ENCODE peak calls at places on chromosomes 1 and 21, in ten cellular contexts. One of them, this sample, is unnamed.

GRCh38 chr21:34668803-34669148 is at the start of gene CLIC6:
- DNase-seq in tibial artery: peak; percentile 75
- DNase-seq in PC-9: no peak
- DNase-seq in GM23338: peak; percentile 78
- DNase-seq in upper lobe of right lung: peak; percentile 76
- DNase-seq in heart left ventricle: no peak
- DNase-seq in right lobe of liver: no peak
- DNase-seq in prostate gland: no peak
- DNase-seq in A549: no peak
- DNase-seq in neural progenitor cell: peak; percentile 57
- DNase-seq in this sample: no peak

GRCh38 chr21:38263493-38263892 is 6.7 kb downstream of the KCNJ15 start:
- DNase-seq in tibial artery: peak; percentile 64
- DNase-seq in PC-9: no peak
- DNase-seq in GM23338: no peak
- DNase-seq in upper lobe of right lung: no peak
- DNase-seq in heart left ventricle: no peak
- DNase-seq in right lobe of liver: no peak
- DNase-seq in prostate gland: no peak
- DNase-seq in A549: no peak
- DNase-seq in neural progenitor cell: no peak
- DNase-seq in this sample: no peak

GRCh38 chr1:172397221-172397620 is 23.3 kb upstream of the C1orf105 start:
- DNase-seq in tibial artery: no peak
- DNase-seq in PC-9: no peak
- DNase-seq in GM23338: no peak
- DNase-seq in upper lobe of right lung: no peak
- DNase-seq in heart left ventricle: no peak
- DNase-seq in right lobe of liver: no peak
- DNase-seq in prostate gland: no peak
- DNase-seq in A549: no peak
- DNase-seq in neural progenitor cell: no peak
- DNase-seq in this sample: no peak

GRCh38 chr1:117695796-117696505 is 90.1 kb downstream of the TENT5C start:
- DNase-seq in tibial artery: no peak
- DNase-seq in PC-9: no peak
- DNase-seq in GM23338: peak; percentile 30
- DNase-seq in upper lobe of right lung: no peak
- DNase-seq in heart left ventricle: no peak
- DNase-seq in right lobe of liver: no peak
- DNase-seq in prostate gland: no peak
- DNase-seq in A549: peak; percentile 14
- DNase-seq in neural progenitor cell: no peak
- DNase-seq in this sample: no peak

GRCh38 chr1:64845831-64846425 is 101.1 kb downstream of the RAVER2 start:
- DNase-seq in tibial artery: no peak
- DNase-seq in PC-9: no peak
- DNase-seq in GM23338: no peak
- DNase-seq in upper lobe of right lung: no peak
- DNase-seq in heart left ventricle: no peak
- DNase-seq in right lobe of liver: no peak
- DNase-seq in prostate gland: no peak
- DNase-seq in A549: no peak
- DNase-seq in neural progenitor cell: no peak
- DNase-seq in this sample: no peak

GRCh38 chr1:94322696-94323095 is 85.3 kb upstream of the ARHGAP29 start:
- DNase-seq in tibial artery: no peak
- DNase-seq in PC-9: peak; percentile 80
- DNase-seq in GM23338: peak; percentile 24
- DNase-seq in upper lobe of right lung: no peak
- DNase-seq in heart left ventricle: no peak
- DNase-seq in right lobe of liver: no peak
- DNase-seq in prostate gland: no peak
- DNase-seq in A549: peak; percentile 85
- DNase-seq in neural progenitor cell: no peak
- DNase-seq in this sample: no peak

GRCh38 chr1:70247768-70248167 is 26.6 kb downstream of the SRSF11 start:
- DNase-seq in tibial artery: no peak
- DNase-seq in PC-9: no peak
- DNase-seq in GM23338: no peak
- DNase-seq in upper lobe of right lung: no peak
- DNase-seq in heart left ventricle: no peak
- DNase-seq in right lobe of liver: no peak
- DNase-seq in prostate gland: no peak
- DNase-seq in A549: no peak
- DNase-seq in neural progenitor cell: no peak
- DNase-seq in this sample: no peak

GRCh38 chr21:30232011-30232410 is 16.1 kb upstream of the CLDN8 start:
- DNase-seq in tibial artery: no peak
- DNase-seq in PC-9: no peak
- DNase-seq in GM23338: no peak
- DNase-seq in upper lobe of right lung: no peak
- DNase-seq in heart left ventricle: no peak
- DNase-seq in right lobe of liver: no peak
- DNase-seq in prostate gland: no peak
- DNase-seq in A549: no peak
- DNase-seq in neural progenitor cell: no peak
- DNase-seq in this sample: no peak

DNA sequence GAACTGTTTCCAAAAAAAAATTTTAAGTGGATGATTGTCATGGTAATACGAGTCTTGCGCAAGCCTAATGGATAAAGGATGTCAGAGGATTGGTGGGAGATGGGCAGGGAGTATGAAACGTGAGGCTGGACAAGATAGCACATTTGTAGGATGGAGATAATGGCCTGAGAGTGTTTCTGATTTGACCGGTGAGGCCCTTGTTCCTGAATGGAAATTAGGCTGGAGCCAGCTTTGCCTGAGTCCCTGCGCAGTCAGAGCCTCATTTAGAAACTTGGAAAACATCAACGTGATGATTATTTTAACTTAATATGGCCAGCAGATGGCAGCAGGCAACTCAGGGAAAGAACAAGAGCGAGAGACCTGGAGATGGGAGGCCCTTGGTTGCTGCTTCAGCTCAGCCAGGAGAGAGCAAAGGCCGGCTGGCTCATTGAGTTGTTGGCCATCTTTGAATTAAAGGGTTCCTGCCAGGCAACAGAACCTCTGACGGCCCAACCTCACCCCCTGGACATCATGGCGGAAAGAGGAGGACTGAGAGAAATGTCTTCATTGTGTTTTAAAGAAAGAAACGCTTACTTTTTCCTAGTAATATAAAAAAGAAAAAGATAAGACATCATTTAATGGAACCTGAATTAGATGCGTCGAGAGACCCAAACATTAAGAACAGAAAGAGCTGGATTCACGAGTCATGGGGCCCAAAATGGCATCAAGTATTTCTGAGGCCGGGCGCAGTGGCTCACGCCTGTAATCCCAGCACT is 80.3 kb downstream of the SELENOF start:
- DNase-seq in tibial artery: peak; percentile 75
- DNase-seq in PC-9: peak; percentile 45
- DNase-seq in GM23338: peak; percentile 97
- DNase-seq in upper lobe of right lung: peak; percentile 70
- DNase-seq in heart left ventricle: peak; percentile 77
- DNase-seq in right lobe of liver: peak; percentile 78
- DNase-seq in prostate gland: peak; percentile 78
- DNase-seq in A549: peak; percentile 86
- DNase-seq in neural progenitor cell: peak; percentile 88
- DNase-seq in this sample: no peak
- TF ChIP-seq CTCF in tibial artery: peak; percentile 43
- TF ChIP-seq CTCF in PC-9: peak; percentile 83
- TF ChIP-seq CTCF in GM23338: peak; percentile 81
- TF ChIP-seq CTCF in upper lobe of right lung: peak; percentile 63
- TF ChIP-seq CTCF in heart left ventricle: peak; percentile 54
- TF ChIP-seq CTCF in right lobe of liver: peak; percentile 65
- TF ChIP-seq CTCF in prostate gland: peak; percentile 63
- TF ChIP-seq CTCF in A549: peak; percentile 70
- TF ChIP-seq CTCF in neural progenitor cell: peak; percentile 68
- TF ChIP-seq CTCF in this sample: peak; percentile 63

DNA sequence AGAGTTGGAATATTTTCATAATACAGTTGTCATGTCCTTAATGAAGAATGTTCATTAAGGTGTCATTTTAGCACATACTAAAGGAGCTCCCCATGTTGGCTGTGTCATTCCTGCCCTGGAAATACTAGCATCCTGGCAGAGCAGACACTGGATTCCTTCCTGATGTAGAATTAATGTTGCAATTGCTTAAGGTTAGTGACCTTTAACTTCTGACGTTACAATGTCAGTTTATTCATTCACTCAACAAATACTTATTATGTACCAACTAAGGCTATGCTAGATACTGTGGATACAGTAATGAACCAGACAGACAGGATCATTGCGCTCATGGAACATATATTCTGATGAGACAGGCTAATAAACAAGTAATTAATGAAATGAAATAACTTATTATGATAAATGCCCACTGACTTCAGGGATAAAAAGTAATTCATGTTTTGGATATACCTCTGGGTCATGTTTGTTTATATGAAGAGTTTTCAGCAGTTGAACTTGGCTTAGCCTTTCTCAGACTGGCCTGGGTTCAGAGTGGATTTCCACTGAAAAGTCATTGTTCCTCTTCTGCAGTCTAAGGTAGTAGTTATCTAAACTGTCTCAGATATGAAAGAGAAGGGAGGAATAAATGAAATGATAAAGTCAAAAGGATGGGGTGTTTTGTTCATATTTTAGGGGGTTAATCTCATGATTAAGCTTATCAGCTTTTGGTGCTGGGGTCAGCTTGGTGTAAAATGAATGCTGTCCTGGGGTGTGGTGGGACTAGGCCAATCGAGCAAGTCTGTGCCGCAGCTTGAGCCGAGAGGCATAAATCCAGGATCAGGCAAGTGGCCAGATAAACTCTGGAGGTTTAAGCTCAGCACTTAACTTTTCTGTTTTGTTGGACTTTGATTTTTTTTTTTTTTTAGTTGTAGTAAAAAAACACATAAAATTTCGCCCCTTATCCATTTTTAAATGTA is 43.3 kb upstream of the KCNQ4 start:
- DNase-seq in tibial artery: no peak
- DNase-seq in PC-9: no peak
- DNase-seq in GM23338: no peak
- DNase-seq in upper lobe of right lung: no peak
- DNase-seq in heart left ventricle: no peak
- DNase-seq in right lobe of liver: no peak
- DNase-seq in prostate gland: no peak
- DNase-seq in A549: no peak
- DNase-seq in neural progenitor cell: no peak
- DNase-seq in this sample: no peak
- H3K27ac ChIP-seq in tibial artery: peak overlapping the region; percentile 15
- H3K27ac ChIP-seq in PC-9: no peak overlapping the region
- H3K27ac ChIP-seq in GM23338: no peak overlapping the region
- H3K27ac ChIP-seq in upper lobe of right lung: no peak overlapping the region
- H3K27ac ChIP-seq in heart left ventricle: peak overlapping the region; percentile 2
- H3K27ac ChIP-seq in right lobe of liver: peak overlapping the region; percentile 94
- H3K27ac ChIP-seq in prostate gland: no peak overlapping the region
- H3K27ac ChIP-seq in A549: no peak overlapping the region
- H3K27ac ChIP-seq in neural progenitor cell: no peak overlapping the region
- H3K27ac ChIP-seq in this sample: no peak overlapping the region

GRCh38 chr1:109396971-109397370 is 747 bp downstream of the SORT1 start:
- DNase-seq in tibial artery: no peak
- DNase-seq in PC-9: no peak
- DNase-seq in GM23338: no peak
- DNase-seq in upper lobe of right lung: no peak
- DNase-seq in heart left ventricle: no peak
- DNase-seq in right lobe of liver: no peak
- DNase-seq in prostate gland: no peak
- DNase-seq in A549: no peak
- DNase-seq in neural progenitor cell: no peak
- DNase-seq in this sample: no peak

GRCh38 chr1:109397451-109398342 is at the start of gene SORT1:
- DNase-seq in tibial artery: peak; percentile 83
- DNase-seq in PC-9: peak; percentile 83
- DNase-seq in GM23338: peak; percentile 99
- DNase-seq in upper lobe of right lung: peak; percentile 94
- DNase-seq in heart left ventricle: peak; percentile 92
- DNase-seq in right lobe of liver: peak; percentile 82
- DNase-seq in prostate gland: peak; percentile 82
- DNase-seq in A549: peak; percentile 78
- DNase-seq in neural progenitor cell: peak; percentile 99
- DNase-seq in this sample: peak; percentile 96

GRCh38 chr1:109396513-109396839 is 1.2 kb downstream of the SORT1 start:
- DNase-seq in tibial artery: no peak
- DNase-seq in PC-9: no peak
- DNase-seq in GM23338: no peak
- DNase-seq in upper lobe of right lung: no peak
- DNase-seq in heart left ventricle: no peak
- DNase-seq in right lobe of liver: no peak
- DNase-seq in prostate gland: no peak
- DNase-seq in A549: no peak
- DNase-seq in neural progenitor cell: no peak
- DNase-seq in this sample: no peak

GRCh38 chr1:109394591-109395281 is 3.0 kb downstream of the SORT1 start:
- DNase-seq in tibial artery: no peak
- DNase-seq in PC-9: no peak
- DNase-seq in GM23338: no peak
- DNase-seq in upper lobe of right lung: no peak
- DNase-seq in heart left ventricle: no peak
- DNase-seq in right lobe of liver: no peak
- DNase-seq in prostate gland: no peak
- DNase-seq in A549: no peak
- DNase-seq in neural progenitor cell: no peak
- DNase-seq in this sample: no peak

GRCh38 chr1:109395602-109396512 is 1.9 kb downstream of the SORT1 start:
- DNase-seq in tibial artery: no peak
- DNase-seq in PC-9: no peak
- DNase-seq in GM23338: peak; percentile 80
- DNase-seq in upper lobe of right lung: no peak
- DNase-seq in heart left ventricle: no peak
- DNase-seq in right lobe of liver: no peak
- DNase-seq in prostate gland: no peak
- DNase-seq in A549: peak; percentile 4
- DNase-seq in neural progenitor cell: peak; percentile 27
- DNase-seq in this sample: no peak
- H3K4me3 ChIP-seq in tibial artery: peak overlapping the region; percentile 66
- H3K4me3 ChIP-seq in PC-9: peak overlapping the region; percentile 69
- H3K4me3 ChIP-seq in GM23338: peak overlapping the region; percentile 71
- H3K4me3 ChIP-seq in upper lobe of right lung: peak overlapping the region; percentile 68
- H3K4me3 ChIP-seq in heart left ventricle: peak overlapping the region; percentile 75
- H3K4me3 ChIP-seq in right lobe of liver: peak overlapping the region; percentile 62
- H3K4me3 ChIP-seq in prostate gland: no peak overlapping the region
- H3K4me3 ChIP-seq in A549: no peak overlapping the region
- H3K4me3 ChIP-seq in neural progenitor cell: peak overlapping the region; percentile 63
- H3K4me3 ChIP-seq in this sample: peak overlapping the region; percentile 74

GRCh38 chr1:155053531-155054105 is 2.5 kb downstream of the ADAM15 start:
- DNase-seq in tibial artery: no peak
- DNase-seq in PC-9: no peak
- DNase-seq in GM23338: no peak
- DNase-seq in upper lobe of right lung: no peak
- DNase-seq in heart left ventricle: no peak
- DNase-seq in right lobe of liver: no peak
- DNase-seq in prostate gland: no peak
- DNase-seq in A549: no peak
- DNase-seq in neural progenitor cell: no peak
- DNase-seq in this sample: no peak

GRCh38 chr1:155050560-155051341 is at the start of gene ADAM15:
- DNase-seq in tibial artery: peak; percentile 76
- DNase-seq in PC-9: peak; percentile 88
- DNase-seq in GM23338: peak; percentile 93
- DNase-seq in upper lobe of right lung: peak; percentile 95
- DNase-seq in heart left ventricle: peak; percentile 89
- DNase-seq in right lobe of liver: peak; percentile 91
- DNase-seq in prostate gland: peak; percentile 77
- DNase-seq in A549: peak; percentile 84
- DNase-seq in neural progenitor cell: peak; percentile 95
- DNase-seq in this sample: peak; percentile 87

GRCh38 chr1:155051777-155052398 is 772 bp downstream of the ADAM15 start:
- DNase-seq in tibial artery: peak; percentile 58
- DNase-seq in PC-9: peak; percentile 64
- DNase-seq in GM23338: peak; percentile 51
- DNase-seq in upper lobe of right lung: peak; percentile 83
- DNase-seq in heart left ventricle: peak; percentile 81
- DNase-seq in right lobe of liver: peak; percentile 68
- DNase-seq in prostate gland: peak; percentile 58
- DNase-seq in A549: no peak
- DNase-seq in neural progenitor cell: peak; percentile 54
- DNase-seq in this sample: no peak

GRCh38 chr1:155051342-155051776 is 243 bp downstream of the ADAM15 start:
- DNase-seq in tibial artery: no peak
- DNase-seq in PC-9: no peak
- DNase-seq in GM23338: no peak
- DNase-seq in upper lobe of right lung: no peak
- DNase-seq in heart left ventricle: no peak
- DNase-seq in right lobe of liver: no peak
- DNase-seq in prostate gland: no peak
- DNase-seq in A549: no peak
- DNase-seq in neural progenitor cell: no peak
- DNase-seq in this sample: no peak

DNA sequence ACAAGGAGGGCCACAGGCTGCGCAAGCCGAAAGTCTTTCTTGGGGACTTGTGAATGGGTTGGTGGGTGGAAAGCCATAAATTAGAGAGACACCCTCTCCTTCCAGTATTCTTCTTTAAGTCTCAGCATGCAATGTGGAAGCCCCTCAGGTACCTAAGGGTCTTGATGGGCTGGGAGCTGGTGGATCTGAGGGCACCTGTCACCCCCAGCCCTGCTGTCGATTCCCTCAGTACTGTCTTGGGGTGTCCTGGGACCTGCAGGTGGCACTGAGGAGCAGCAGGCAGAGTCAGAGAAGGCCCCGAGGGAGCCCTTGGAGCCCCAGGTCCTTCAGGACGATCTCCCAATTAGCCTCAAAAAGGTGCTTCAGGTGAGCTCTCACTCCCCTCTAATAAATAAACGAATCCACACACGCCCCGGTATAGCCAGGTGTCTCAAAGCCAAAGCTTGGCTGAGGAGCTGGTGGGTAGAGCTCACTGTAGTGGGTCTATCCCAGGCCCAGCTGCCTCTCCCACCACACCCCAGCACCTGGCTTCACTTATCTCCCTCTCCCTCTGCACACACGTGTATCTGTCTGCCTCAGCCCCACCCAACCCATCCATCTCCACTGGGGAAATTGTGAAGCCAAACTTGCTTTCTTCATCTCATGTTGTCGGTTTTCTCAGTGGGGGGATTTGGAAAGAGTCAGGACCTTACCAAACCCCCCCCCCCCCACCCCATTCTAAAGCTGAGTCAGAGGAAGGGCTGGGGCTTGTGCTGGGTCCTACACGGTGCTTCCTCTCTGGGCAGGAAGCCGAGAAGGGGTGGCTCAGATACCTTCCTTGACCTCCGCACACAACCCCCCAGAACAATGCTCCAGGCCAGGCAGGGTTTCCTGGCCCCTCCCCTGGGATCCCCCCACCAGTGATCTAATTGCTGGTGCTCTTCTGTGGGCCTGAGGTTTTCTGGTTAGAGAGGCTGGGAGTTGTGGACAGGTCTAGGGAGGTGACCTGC is 1.6 kb downstream of the ADAM15 start:
- DNase-seq in tibial artery: no peak
- DNase-seq in PC-9: peak; percentile 43
- DNase-seq in GM23338: peak; percentile 46
- DNase-seq in upper lobe of right lung: no peak
- DNase-seq in heart left ventricle: peak; percentile 74
- DNase-seq in right lobe of liver: no peak
- DNase-seq in prostate gland: peak; percentile 37
- DNase-seq in A549: peak; percentile 29
- DNase-seq in neural progenitor cell: peak; percentile 32
- DNase-seq in this sample: no peak
- TF ChIP-seq CTCF in tibial artery: no peak
- TF ChIP-seq CTCF in PC-9: peak; percentile 58
- TF ChIP-seq CTCF in GM23338: peak; percentile 32
- TF ChIP-seq CTCF in upper lobe of right lung: peak; percentile 30
- TF ChIP-seq CTCF in heart left ventricle: peak; percentile 20
- TF ChIP-seq CTCF in right lobe of liver: no peak
- TF ChIP-seq CTCF in prostate gland: peak; percentile 38
- TF ChIP-seq CTCF in A549: peak; percentile 40
- TF ChIP-seq CTCF in neural progenitor cell: peak; percentile 42
- TF ChIP-seq CTCF in this sample: peak; percentile 23